ENCODE peak calls at places on chromosomes 7 and 10, in five cellular contexts. One of them, this sample, is unnamed.
A peak's percentile ranks its signal among the peaks of the same experiment; 100 is the strongest.

GRCh38 chr7:78218051-78218450 is 419.5 kb downstream of the PHTF2 start:
- DNase-seq in neuronal stem cell: no peak
- DNase-seq in endodermal cell: no peak
- DNase-seq in CD8-positive, alpha-beta T cell: no peak
- DNase-seq in substantia nigra: no peak
- DNase-seq in this sample: no peak

GRCh38 chr7:98933321-98933720 is 55.0 kb downstream of the TRRAP start:
- DNase-seq in neuronal stem cell: no peak
- DNase-seq in endodermal cell: no peak
- DNase-seq in CD8-positive, alpha-beta T cell: no peak
- DNase-seq in substantia nigra: no peak
- DNase-seq in this sample: no peak

GRCh38 chr7:150909192-150909591 is 56.9 kb downstream of the AOC1 start:
- DNase-seq in neuronal stem cell: no peak
- DNase-seq in endodermal cell: no peak
- DNase-seq in CD8-positive, alpha-beta T cell: peak; percentile 25
- DNase-seq in substantia nigra: no peak
- DNase-seq in this sample: peak; percentile 21

GRCh38 chr7:153939177-153939576 is 113.0 kb upstream of the DPP6 start:
- DNase-seq in neuronal stem cell: no peak
- DNase-seq in endodermal cell: no peak
- DNase-seq in CD8-positive, alpha-beta T cell: no peak
- DNase-seq in substantia nigra: no peak
- DNase-seq in this sample: peak; percentile 49

GRCh38 chr10:86671985-86672710 is 3.8 kb downstream of the LDB3 start:
- DNase-seq in neuronal stem cell: no peak
- DNase-seq in endodermal cell: no peak
- DNase-seq in CD8-positive, alpha-beta T cell: no peak
- DNase-seq in substantia nigra: no peak
- DNase-seq in this sample: no peak

GRCh38 chr7:112707655-112708054 is 82.5 kb downstream of the TMEM168 start:
- DNase-seq in neuronal stem cell: no peak
- DNase-seq in endodermal cell: no peak
- DNase-seq in CD8-positive, alpha-beta T cell: no peak
- DNase-seq in substantia nigra: no peak
- DNase-seq in this sample: peak; percentile 38

GRCh38 chr10:15775513-15775912 is 55.8 kb upstream of the ITGA8 start:
- DNase-seq in neuronal stem cell: no peak
- DNase-seq in endodermal cell: no peak
- DNase-seq in CD8-positive, alpha-beta T cell: no peak
- DNase-seq in substantia nigra: no peak
- DNase-seq in this sample: no peak

GRCh38 chr10:71622656-71623055 is 96.9 kb downstream of the C10orf105 start:
- DNase-seq in neuronal stem cell: no peak
- DNase-seq in endodermal cell: no peak
- DNase-seq in CD8-positive, alpha-beta T cell: no peak
- DNase-seq in substantia nigra: no peak
- DNase-seq in this sample: no peak

GRCh38 chr10:95755511-95756004 is 405 bp upstream of the ENTPD1 start:
- DNase-seq in neuronal stem cell: no peak
- DNase-seq in endodermal cell: peak; percentile 77
- DNase-seq in CD8-positive, alpha-beta T cell: no peak
- DNase-seq in substantia nigra: no peak
- DNase-seq in this sample: no peak

GRCh38 chr10:26810435-26811026 is 50.2 kb downstream of the ABI1 start:
- DNase-seq in neuronal stem cell: no peak
- DNase-seq in endodermal cell: no peak
- DNase-seq in CD8-positive, alpha-beta T cell: no peak
- DNase-seq in substantia nigra: no peak
- DNase-seq in this sample: no peak

GRCh38 chr10:102421645-102422585 is 1.3 kb downstream of the FBXL15 start:
- DNase-seq in neuronal stem cell: no peak
- DNase-seq in endodermal cell: peak; percentile 82
- DNase-seq in CD8-positive, alpha-beta T cell: no peak
- DNase-seq in substantia nigra: no peak
- DNase-seq in this sample: peak; percentile 33

GRCh38 chr7:30427296-30428080 is 51.1 kb downstream of the NOD1 start:
- DNase-seq in neuronal stem cell: no peak
- DNase-seq in endodermal cell: no peak
- DNase-seq in CD8-positive, alpha-beta T cell: no peak
- DNase-seq in substantia nigra: no peak
- DNase-seq in this sample: peak; percentile 15

GRCh38 chr7:103660455-103661371 is 214.7 kb upstream of the SLC26A5 start:
- DNase-seq in neuronal stem cell: peak; percentile 6
- DNase-seq in endodermal cell: no peak
- DNase-seq in CD8-positive, alpha-beta T cell: no peak
- DNase-seq in substantia nigra: no peak
- DNase-seq in this sample: no peak

GRCh38 chr10:69757553-69758309 is 44.0 kb upstream of the COL13A1 start:
- DNase-seq in neuronal stem cell: no peak
- DNase-seq in endodermal cell: no peak
- DNase-seq in CD8-positive, alpha-beta T cell: no peak
- DNase-seq in substantia nigra: no peak
- DNase-seq in this sample: peak; percentile 82

GRCh38 chr10:12606461-12606860 is 257.1 kb downstream of the CAMK1D start:
- DNase-seq in neuronal stem cell: no peak
- DNase-seq in endodermal cell: no peak
- DNase-seq in CD8-positive, alpha-beta T cell: no peak
- DNase-seq in substantia nigra: no peak
- DNase-seq in this sample: no peak

GRCh38 chr7:100799037-100799896 is 28.1 kb downstream of the EPHB4 start:
- DNase-seq in neuronal stem cell: peak; percentile 39
- DNase-seq in endodermal cell: peak; percentile 89
- DNase-seq in CD8-positive, alpha-beta T cell: peak; percentile 27
- DNase-seq in substantia nigra: no peak
- DNase-seq in this sample: peak; percentile 80

GRCh38 chr7:455110-455928 is 64.3 kb downstream of the PDGFA start:
- DNase-seq in neuronal stem cell: no peak
- DNase-seq in endodermal cell: no peak
- DNase-seq in CD8-positive, alpha-beta T cell: no peak
- DNase-seq in substantia nigra: no peak
- DNase-seq in this sample: peak; percentile 99

GRCh38 chr7:73449422-73449821 is 15.8 kb downstream of the FZD9 start:
- DNase-seq in neuronal stem cell: no peak
- DNase-seq in endodermal cell: no peak
- DNase-seq in CD8-positive, alpha-beta T cell: no peak
- DNase-seq in substantia nigra: no peak
- DNase-seq in this sample: no peak

GRCh38 chr7:92748509-92748908 is 87.9 kb downstream of the CDK6 start:
- DNase-seq in neuronal stem cell: no peak
- DNase-seq in endodermal cell: no peak
- DNase-seq in CD8-positive, alpha-beta T cell: no peak
- DNase-seq in substantia nigra: no peak
- DNase-seq in this sample: no peak

GRCh38 chr10:102382871-102383270 is 12.6 kb upstream of the NFKB2 start:
- DNase-seq in neuronal stem cell: no peak
- DNase-seq in endodermal cell: no peak
- DNase-seq in CD8-positive, alpha-beta T cell: no peak
- DNase-seq in substantia nigra: no peak
- DNase-seq in this sample: no peak

GRCh38 chr10:127102176-127102575 is 94.2 kb downstream of the INSYN2A start:
- DNase-seq in neuronal stem cell: no peak
- DNase-seq in endodermal cell: no peak
- DNase-seq in CD8-positive, alpha-beta T cell: no peak
- DNase-seq in substantia nigra: no peak
- DNase-seq in this sample: no peak

GRCh38 chr10:124990671-124991625 is 49.0 kb downstream of the ZRANB1 start:
- DNase-seq in neuronal stem cell: no peak
- DNase-seq in endodermal cell: no peak
- DNase-seq in CD8-positive, alpha-beta T cell: no peak
- DNase-seq in substantia nigra: no peak
- DNase-seq in this sample: no peak

GRCh38 chr10:58579011-58579655 is 66.5 kb downstream of the BICC1 start:
- DNase-seq in neuronal stem cell: no peak
- DNase-seq in endodermal cell: peak; percentile 55
- DNase-seq in CD8-positive, alpha-beta T cell: no peak
- DNase-seq in substantia nigra: no peak
- DNase-seq in this sample: no peak
- H3K27ac ChIP-seq in neuronal stem cell: no peak overlapping the region
- H3K27ac ChIP-seq in endodermal cell: no peak overlapping the region
- H3K27ac ChIP-seq in CD8-positive, alpha-beta T cell: no peak overlapping the region
- H3K27ac ChIP-seq in substantia nigra: no peak overlapping the region
- H3K27ac ChIP-seq in this sample: no peak overlapping the region

GRCh38 chr10:4282496-4282895 is 497.5 kb upstream of the KLF6 start:
- DNase-seq in neuronal stem cell: no peak
- DNase-seq in endodermal cell: no peak
- DNase-seq in CD8-positive, alpha-beta T cell: no peak
- DNase-seq in substantia nigra: no peak
- DNase-seq in this sample: no peak
- H3K27ac ChIP-seq in neuronal stem cell: no peak overlapping the region
- H3K27ac ChIP-seq in endodermal cell: no peak overlapping the region
- H3K27ac ChIP-seq in CD8-positive, alpha-beta T cell: no peak overlapping the region
- H3K27ac ChIP-seq in substantia nigra: no peak overlapping the region
- H3K27ac ChIP-seq in this sample: no peak overlapping the region

DNA sequence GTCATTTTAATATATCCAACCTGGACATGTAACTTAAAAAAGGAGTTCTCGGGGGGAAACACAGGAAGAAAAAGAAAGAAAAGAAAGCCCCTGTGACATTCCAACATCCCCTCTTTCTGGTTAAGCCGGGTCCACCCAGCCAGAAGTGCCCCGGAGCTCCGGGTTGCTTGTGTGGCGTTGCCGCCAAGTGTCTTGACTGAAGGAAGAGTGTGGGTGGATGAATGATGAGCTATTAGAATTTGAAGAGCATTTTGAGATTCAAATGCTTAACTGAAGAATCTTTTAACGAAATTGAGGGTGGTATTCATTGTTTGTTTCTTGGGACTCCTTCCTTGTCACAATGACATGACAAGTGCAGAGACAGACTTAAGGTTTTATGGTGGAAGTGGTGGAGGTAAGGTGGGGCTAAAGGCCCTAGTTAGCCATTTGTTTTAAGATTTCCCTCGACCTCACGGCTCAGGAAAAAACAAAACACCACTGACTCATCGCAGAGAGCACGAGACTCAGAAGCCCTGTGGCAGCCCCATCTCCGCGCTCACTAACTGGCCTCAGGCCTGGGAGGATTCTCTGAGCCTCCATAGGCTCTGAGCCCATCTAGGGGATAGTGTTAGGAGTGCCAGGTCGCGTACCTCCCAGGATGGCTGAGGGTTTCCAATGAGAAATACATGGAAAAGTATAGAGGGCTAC is 1.8 kb upstream of the GLI3 start:
- DNase-seq in neuronal stem cell: no peak
- DNase-seq in endodermal cell: peak; percentile 67
- DNase-seq in CD8-positive, alpha-beta T cell: no peak
- DNase-seq in substantia nigra: no peak
- DNase-seq in this sample: no peak
- H3K27ac ChIP-seq in neuronal stem cell: peak overlapping the region; percentile 92
- H3K27ac ChIP-seq in endodermal cell: peak overlapping the region; percentile 96
- H3K27ac ChIP-seq in CD8-positive, alpha-beta T cell: no peak overlapping the region
- H3K27ac ChIP-seq in substantia nigra: peak overlapping the region; percentile 35
- H3K27ac ChIP-seq in this sample: no peak overlapping the region

GRCh38 chr7:25854059-25854458 is 297.9 kb upstream of the NFE2L3 start:
- DNase-seq in neuronal stem cell: no peak
- DNase-seq in endodermal cell: peak; percentile 58
- DNase-seq in CD8-positive, alpha-beta T cell: no peak
- DNase-seq in substantia nigra: no peak
- DNase-seq in this sample: no peak
- H3K27ac ChIP-seq in neuronal stem cell: no peak overlapping the region
- H3K27ac ChIP-seq in endodermal cell: peak overlapping the region; percentile 89
- H3K27ac ChIP-seq in CD8-positive, alpha-beta T cell: no peak overlapping the region
- H3K27ac ChIP-seq in substantia nigra: no peak overlapping the region
- H3K27ac ChIP-seq in this sample: no peak overlapping the region

GRCh38 chr10:14560794-14561765 is 213.6 kb downstream of the FAM107B start:
- DNase-seq in neuronal stem cell: no peak
- DNase-seq in endodermal cell: no peak
- DNase-seq in CD8-positive, alpha-beta T cell: no peak
- DNase-seq in substantia nigra: no peak
- DNase-seq in this sample: no peak
- H3K27ac ChIP-seq in neuronal stem cell: no peak overlapping the region
- H3K27ac ChIP-seq in endodermal cell: no peak overlapping the region
- H3K27ac ChIP-seq in CD8-positive, alpha-beta T cell: peak overlapping the region; percentile 79
- H3K27ac ChIP-seq in substantia nigra: peak overlapping the region; percentile 89
- H3K27ac ChIP-seq in this sample: no peak overlapping the region

GRCh38 chr10:114481055-114481454 is 76.8 kb upstream of the AFAP1L2 start:
- DNase-seq in neuronal stem cell: no peak
- DNase-seq in endodermal cell: no peak
- DNase-seq in CD8-positive, alpha-beta T cell: no peak
- DNase-seq in substantia nigra: no peak
- DNase-seq in this sample: no peak

GRCh38 chr10:114479836-114480235 is 75.5 kb upstream of the AFAP1L2 start:
- DNase-seq in neuronal stem cell: no peak
- DNase-seq in endodermal cell: no peak
- DNase-seq in CD8-positive, alpha-beta T cell: no peak
- DNase-seq in substantia nigra: no peak
- DNase-seq in this sample: no peak

GRCh38 chr10:114482915-114483314 is 78.6 kb upstream of the AFAP1L2 start:
- DNase-seq in neuronal stem cell: no peak
- DNase-seq in endodermal cell: no peak
- DNase-seq in CD8-positive, alpha-beta T cell: no peak
- DNase-seq in substantia nigra: no peak
- DNase-seq in this sample: no peak

GRCh38 chr10:114483575-114483974 is 79.3 kb upstream of the AFAP1L2 start:
- DNase-seq in neuronal stem cell: no peak
- DNase-seq in endodermal cell: no peak
- DNase-seq in CD8-positive, alpha-beta T cell: no peak
- DNase-seq in substantia nigra: no peak
- DNase-seq in this sample: no peak

DNA sequence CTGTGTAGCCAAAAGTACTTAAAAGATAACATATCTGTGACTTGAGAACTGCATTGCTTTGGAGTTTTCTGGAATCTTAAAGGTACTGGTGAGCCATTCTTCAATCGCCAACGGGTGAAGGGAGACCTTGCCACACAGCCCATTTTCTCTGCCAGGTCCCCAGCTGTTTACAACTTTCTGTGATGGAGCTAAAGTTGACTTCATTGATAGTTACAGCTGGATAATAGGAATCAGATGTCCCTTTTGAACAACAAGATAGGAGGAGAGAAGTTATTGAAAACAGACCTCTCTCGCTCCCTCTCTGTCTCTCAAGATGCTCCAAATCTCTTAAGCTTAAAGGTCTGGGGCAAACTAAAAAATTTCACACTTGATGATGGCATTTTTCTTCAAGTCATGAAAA is 78.2 kb upstream of the AFAP1L2 start:
- DNase-seq in neuronal stem cell: no peak
- DNase-seq in endodermal cell: no peak
- DNase-seq in CD8-positive, alpha-beta T cell: no peak
- DNase-seq in substantia nigra: no peak
- DNase-seq in this sample: peak; percentile 42
- H3K27ac ChIP-seq in neuronal stem cell: no peak overlapping the region
- H3K27ac ChIP-seq in endodermal cell: no peak overlapping the region
- H3K27ac ChIP-seq in CD8-positive, alpha-beta T cell: no peak overlapping the region
- H3K27ac ChIP-seq in substantia nigra: no peak overlapping the region
- H3K27ac ChIP-seq in this sample: no peak overlapping the region